ENCODE peak calls at places on chromosomes 3 and 15, in seven cellular contexts. B is mesendoderm, U is K562, G is neuronal stem cell, Y is A549, E is IMR-90, F is neural progenitor cell. N is an unnamed sample.

GRCh38 chr3:169923831-169924230 is 12.5 kb downstream of the SAMD7 start:
- DNase-seq in B (no peak), U (no peak), G (no peak), Y (no peak), E (no peak), F (no peak), N (no peak)

GRCh38 chr3:112546216-112546759 is 15.5 kb downstream of the ATG3 start:
- DNase-seq in B (no peak), U (no peak), G (no peak), Y (no peak), E (peak; percentile 45), F (no peak), N (no peak)

GRCh38 chr15:90420488-90420850 is 32.4 kb downstream of the IQGAP1 start:
- DNase-seq in B (no peak), U (no peak), G (no peak), Y (no peak), E (no peak), F (no peak), N (no peak)

GRCh38 chr3:71299160-71299559 is 284.4 kb downstream of the FOXP1 start:
- DNase-seq in B (no peak), U (no peak), G (no peak), Y (no peak), E (no peak), F (no peak), N (no peak)

GRCh38 chr3:168090306-168091085 is 5.2 kb downstream of the GOLIM4 start:
- DNase-seq in B (no peak), U (no peak), G (no peak), Y (no peak), E (peak; percentile 73), F (no peak), N (no peak)

GRCh38 chr15:33064878-33065277 is 129.6 kb downstream of the FMN1 start:
- DNase-seq in B (no peak), U (no peak), G (no peak), Y (no peak), E (peak; percentile 81), F (no peak), N (no peak)

GRCh38 chr15:101051291-101052030 is 132.3 kb downstream of the LRRK1 start:
- DNase-seq in B (no peak), U (no peak), G (no peak), Y (no peak), E (no peak), F (no peak), N (no peak)

GRCh38 chr15:41917767-41918430 is 24.0 kb upstream of the SPTBN5 start:
- DNase-seq in B (no peak), U (peak; percentile 59), G (no peak), Y (peak; percentile 31), E (peak; percentile 84), F (no peak), N (no peak)

GRCh38 chr15:47548189-47548588 is 169.1 kb upstream of the SEMA6D start:
- DNase-seq in B (no peak), U (no peak), G (no peak), Y (no peak), E (no peak), F (peak; percentile 17), N (no peak)

GRCh38 chr3:192022412-192022811 is 561.4 kb downstream of the PYDC2 start:
- DNase-seq in B (no peak), U (no peak), G (no peak), Y (peak; percentile 4), E (no peak), F (no peak), N (no peak)

GRCh38 chr3:194931366-194931765 is 245.7 kb downstream of the FAM43A start:
- DNase-seq in B (no peak), U (no peak), G (no peak), Y (no peak), E (no peak), F (no peak), N (no peak)

GRCh38 chr15:87712211-87712610 is 544.3 kb downstream of the NTRK3 start:
- DNase-seq in B (no peak), U (no peak), G (no peak), Y (no peak), E (no peak), F (no peak), N (no peak)

GRCh38 chr15:99143655-99144610 is 39.1 kb downstream of the SYNM start:
- DNase-seq in B (peak; percentile 17), U (no peak), G (no peak), Y (no peak), E (peak; percentile 31), F (peak; percentile 20), N (no peak)

GRCh38 chr3:138331143-138331894 is 1.7 kb upstream of the NME9 start:
- DNase-seq in B (peak; percentile 29), U (no peak), G (no peak), Y (peak; percentile 28), E (peak; percentile 35), F (no peak), N (peak; percentile 7)

GRCh38 chr15:58258501-58259274 is 120.5 kb downstream of the AQP9 start:
- DNase-seq in B (no peak), U (no peak), G (no peak), Y (no peak), E (no peak), F (no peak), N (no peak)

GRCh38 chr15:41494922-41495735 is 1.5 kb downstream of the ITPKA start:
- DNase-seq in B (peak; percentile 27), U (no peak), G (peak; percentile 32), Y (no peak), E (no peak), F (peak; percentile 66), N (peak; percentile 34)

GRCh38 chr15:77851086-77851485 is 218.4 kb upstream of the LINGO1 start:
- DNase-seq in B (no peak), U (no peak), G (no peak), Y (no peak), E (no peak), F (no peak), N (no peak)

GRCh38 chr15:101455291-101455916 is 34.1 kb downstream of the PCSK6 start:
- DNase-seq in B (no peak), U (no peak), G (no peak), Y (no peak), E (no peak), F (no peak), N (no peak)

GRCh38 chr3:139312959-139313358 is 30.9 kb upstream of the MRPS22 start:
- DNase-seq in B (peak; percentile 72), U (peak; percentile 90), G (no peak), Y (peak; percentile 51), E (peak; percentile 50), F (no peak), N (no peak)

GRCh38 chr3:196073188-196073838 is 8.6 kb downstream of the TFRC start:
- DNase-seq in B (peak; percentile 80), U (peak; percentile 44), G (peak; percentile 64), Y (peak; percentile 58), E (peak; percentile 54), F (peak; percentile 78), N (peak; percentile 76)

GRCh38 chr3:196075013-196075412 is 6.9 kb downstream of the TFRC start:
- DNase-seq in B (no peak), U (no peak), G (no peak), Y (no peak), E (no peak), F (no peak), N (no peak)

GRCh38 chr3:196067439-196067838 is 14.5 kb downstream of the TFRC start:
- DNase-seq in B (no peak), U (no peak), G (no peak), Y (no peak), E (no peak), F (no peak), N (no peak)

GRCh38 chr3:196076721-196077120 is 5.2 kb downstream of the TFRC start:
- DNase-seq in B (no peak), U (no peak), G (no peak), Y (no peak), E (no peak), F (no peak), N (no peak)

DNA sequence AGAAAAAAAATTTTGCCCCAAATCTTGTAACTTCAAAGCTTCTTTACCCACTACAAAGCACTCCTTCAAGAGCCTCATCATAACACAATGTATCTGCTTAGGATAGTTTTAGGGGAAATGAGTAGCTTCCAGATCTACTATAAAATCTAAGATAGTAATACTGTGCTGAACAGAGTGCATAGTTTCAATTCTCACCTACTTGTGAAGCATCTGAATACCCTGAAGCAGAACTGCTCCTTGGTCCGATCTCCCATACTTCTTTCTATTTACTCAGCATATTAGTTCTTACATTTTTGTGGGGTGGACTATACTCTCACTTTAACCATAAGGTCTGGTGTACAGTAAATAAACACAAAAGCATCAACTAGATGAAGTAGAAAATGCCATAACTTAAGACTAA is 9.6 kb downstream of the TFRC start:
- DNase-seq in B (no peak), U (no peak), G (no peak), Y (no peak), E (no peak), F (no peak), N (no peak)
- H3K4me2 ChIP-seq in B (no peak overlapping the region), U (no peak overlapping the region), G (no peak overlapping the region), Y (no peak overlapping the region), E (no peak overlapping the region), F (no peak overlapping the region), N (no peak overlapping the region)

DNA sequence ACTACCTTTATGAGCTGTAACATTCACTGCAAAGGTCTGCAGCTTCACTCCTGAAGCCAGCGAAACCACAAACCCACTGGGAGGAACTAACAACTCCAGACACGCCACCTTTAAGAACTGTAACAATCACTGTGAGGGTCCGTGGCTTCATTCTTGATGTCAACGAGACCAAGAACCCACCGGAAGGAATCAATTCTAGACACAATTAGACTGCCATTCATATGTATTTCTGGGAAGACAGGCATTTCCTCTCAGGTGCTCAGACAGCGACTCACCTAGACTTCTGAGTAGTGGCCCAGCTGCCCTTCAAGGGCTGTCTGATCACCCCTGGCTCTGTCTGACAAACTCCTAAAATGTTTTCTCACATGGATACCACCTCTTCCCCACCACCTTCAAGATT is 506.8 kb downstream of the PDCD6IP start:
- DNase-seq in B (peak; percentile 53), U (no peak), G (no peak), Y (no peak), E (no peak), F (no peak), N (no peak)
- H3K4me2 ChIP-seq in B (no peak overlapping the region), U (no peak overlapping the region), G (no peak overlapping the region), Y (no peak overlapping the region), E (no peak overlapping the region), F (no peak overlapping the region), N (no peak overlapping the region)

DNA sequence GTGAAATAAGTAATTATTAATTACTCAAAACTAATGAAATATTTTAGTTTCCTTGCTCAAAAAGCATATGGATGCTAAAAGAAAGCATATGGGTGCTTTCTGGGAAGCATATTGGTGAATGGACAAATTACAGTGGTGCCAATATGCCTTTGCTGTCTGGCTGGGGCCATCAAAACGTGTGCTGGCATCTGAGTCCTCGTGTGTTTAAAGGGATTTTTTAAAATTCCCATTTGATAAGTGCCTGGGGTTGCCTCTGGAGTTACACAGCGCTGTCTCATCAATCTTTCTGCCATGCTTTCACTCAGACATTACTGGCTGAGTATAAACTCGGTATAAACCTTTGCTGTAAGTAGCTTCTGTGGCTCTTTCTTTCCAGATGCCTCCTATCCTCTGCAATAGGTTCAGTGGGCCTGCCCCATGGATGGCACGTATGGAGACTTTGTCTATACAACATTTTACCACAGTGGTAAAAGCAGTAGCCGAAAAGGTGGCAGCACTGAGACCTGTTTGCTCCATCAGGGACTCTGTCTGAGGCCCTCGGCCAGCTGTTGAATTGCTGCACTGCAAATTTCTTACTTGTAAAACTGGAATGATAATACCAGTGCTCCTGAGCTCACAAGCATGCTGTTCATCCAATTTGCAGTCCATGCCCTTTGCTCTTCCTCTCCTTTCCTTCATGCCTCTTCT is 195.5 kb downstream of the LPP start:
- DNase-seq in B (peak; percentile 52), U (no peak), G (no peak), Y (no peak), E (no peak), F (peak; percentile 28), N (peak; percentile 44)
- H3K4me2 ChIP-seq in B (no peak overlapping the region), U (no peak overlapping the region), G (no peak overlapping the region), Y (peak overlapping the region; percentile 57), E (no peak overlapping the region), F (no peak overlapping the region), N (no peak overlapping the region)

GRCh38 chr15:27582741-27583400 is 516.2 kb downstream of the OCA2 start:
- DNase-seq in B (no peak), U (no peak), G (no peak), Y (no peak), E (peak; percentile 20), F (no peak), N (no peak)
- H3K4me2 ChIP-seq in B (no peak overlapping the region), U (no peak overlapping the region), G (no peak overlapping the region), Y (no peak overlapping the region), E (no peak overlapping the region), F (no peak overlapping the region), N (no peak overlapping the region)